ENCODE peak calls at places on chromosomes 16 and 17, in six cellular contexts. B, F, J, V, X and Y are unnamed samples. For H3K4me1, the result is how much of the 10 kb centered on the place peaks cover.

GRCh38 chr17:48993305-48993704 is 3.9 kb upstream of the IGF2BP1 start:
- DNase-seq in V (no peak), J (no peak), X (no peak), B (no peak), F (no peak), Y (no peak)

GRCh38 chr16:89145406-89146161 is 26.0 kb upstream of the CDH15 start:
- DNase-seq in X (no peak), V (no peak), F (no peak), J (no peak), B (no peak), Y (no peak)

GRCh38 chr17:83144421-83145357 is 65.3 kb downstream of the METRNL start:
- DNase-seq in V (no peak), X (no peak), B (no peak), F (peak), J (no peak), Y (no peak)

GRCh38 chr16:70349783-70350182 is 3.1 kb downstream of the DDX19A start:
- DNase-seq in F (no peak), B (no peak), J (no peak), V (no peak), X (no peak), Y (no peak)

GRCh38 chr16:67884-68789 is 4.3 kb downstream of the RHBDF1 start:
- DNase-seq in J (no peak), B (no peak), F (peak), X (no peak), V (no peak), Y (no peak)

GRCh38 chr17:12995896-12996295 is 21.9 kb downstream of the ELAC2 start:
- DNase-seq in J (no peak), B (no peak), F (no peak), V (no peak), X (no peak), Y (no peak)

GRCh38 chr17:49775546-49776260 is 11.8 kb upstream of the FAM117A start:
- DNase-seq in X (peak), V (no peak), B (no peak), J (no peak), F (no peak), Y (no peak)

GRCh38 chr17:33052856-33053255 is 61.2 kb downstream of the SPACA3 start:
- DNase-seq in F (no peak), B (no peak), X (no peak), V (no peak), J (peak), Y (no peak)

GRCh38 chr17:76498886-76499667 is 2.1 kb downstream of the RHBDF2 start:
- DNase-seq in X (no peak), F (no peak), J (peak), B (no peak), V (peak), Y (no peak)

GRCh38 chr16:75379911-75380847 is 53.1 kb downstream of the CFDP1 start:
- DNase-seq in J (no peak), F (no peak), V (peak), X (no peak), B (no peak), Y (no peak)

GRCh38 chr17:77354420-77354720 is 213.6 kb downstream of the SEC14L1 start:
- DNase-seq in V (no peak), B (no peak), J (no peak), F (no peak), X (no peak), Y (no peak)

DNA sequence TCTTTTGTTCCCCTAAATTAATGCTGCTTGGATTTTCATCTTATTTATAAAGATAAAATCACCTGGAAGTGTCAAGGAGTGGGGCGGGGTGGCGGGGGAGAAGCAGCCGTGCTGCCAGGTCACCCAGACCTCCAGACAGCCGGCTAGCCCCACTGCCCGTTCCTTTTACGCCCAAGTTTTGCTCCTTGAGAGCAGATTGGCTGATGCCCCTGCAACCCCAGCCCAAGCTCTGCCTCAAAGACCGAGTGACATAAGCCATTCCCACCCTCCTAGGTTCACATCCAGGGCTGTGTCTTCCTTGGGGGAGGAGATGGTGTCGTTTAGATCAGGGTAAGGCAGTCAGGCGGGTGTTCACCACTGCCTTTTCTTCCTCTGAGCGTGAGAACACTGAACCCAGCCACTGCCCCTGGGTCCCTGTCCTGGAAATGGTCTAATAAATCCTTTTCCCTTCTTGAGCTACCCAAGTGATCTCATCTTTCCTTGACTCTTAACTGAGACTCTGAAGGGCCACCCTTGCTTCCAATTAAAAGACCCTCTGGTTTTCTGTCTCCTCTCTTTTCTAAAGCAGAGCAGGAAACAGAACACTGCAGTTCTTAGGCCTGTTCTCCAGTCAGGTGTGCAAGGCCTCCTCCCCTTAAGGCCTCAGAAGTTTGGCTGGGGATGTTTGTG is 5.7 kb downstream of the PDF start:
- DNase-seq in F (no peak), X (no peak), B (no peak), J (no peak), V (no peak), Y (no peak)
- H3K4me1 ChIP-seq in F (under half), X (under half), B (under half), J (under half), V (under half), Y (under half)

DNA sequence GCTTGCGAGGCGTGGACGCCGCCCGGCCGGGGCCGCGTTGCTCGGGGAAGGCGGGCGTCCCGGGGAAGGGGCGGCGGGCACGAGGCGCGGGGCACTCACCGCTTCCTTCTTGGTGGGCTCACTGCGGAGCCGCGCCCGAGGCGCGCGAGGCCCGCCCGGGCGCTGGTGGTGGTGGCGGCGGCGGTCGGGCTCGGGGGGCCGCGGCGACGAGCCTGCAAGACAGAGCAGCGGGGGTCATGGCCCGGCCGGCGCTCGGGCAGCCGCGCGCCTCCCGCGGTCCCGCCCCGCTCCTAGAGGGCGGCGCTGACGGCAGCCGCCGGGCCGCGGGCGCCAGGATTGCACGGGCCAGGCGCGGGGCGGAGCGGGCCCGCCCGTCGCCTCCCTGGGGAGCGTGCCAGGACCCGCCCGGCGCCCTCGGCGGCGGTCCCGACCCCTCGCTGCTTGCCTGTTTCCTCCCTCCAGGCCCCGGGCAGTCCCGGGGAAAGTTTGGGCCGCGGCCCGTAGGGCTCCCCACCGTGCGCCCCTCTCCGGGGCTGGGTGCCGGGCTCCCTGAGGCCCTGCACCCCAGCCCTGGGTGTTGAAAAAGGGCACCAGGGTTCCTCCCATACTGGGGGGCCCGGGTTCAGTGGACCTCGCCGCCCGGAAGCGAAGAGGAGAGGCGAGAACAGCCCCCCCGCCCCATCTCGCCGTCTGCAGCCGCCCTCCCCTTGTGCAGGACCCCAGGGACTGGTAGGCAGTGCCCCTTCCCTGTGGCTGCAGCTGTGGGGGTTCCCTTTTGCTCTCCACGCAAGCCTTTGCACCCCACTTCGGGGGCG is at the start of gene C16orf74:
- DNase-seq in J (peak), V (no peak), B (no peak), F (peak), X (no peak), Y (no peak)
- TF ChIP-seq EZH2 in J (no peak), V (no peak), B (no peak), F (no peak), X (no peak), Y (no peak)

DNA sequence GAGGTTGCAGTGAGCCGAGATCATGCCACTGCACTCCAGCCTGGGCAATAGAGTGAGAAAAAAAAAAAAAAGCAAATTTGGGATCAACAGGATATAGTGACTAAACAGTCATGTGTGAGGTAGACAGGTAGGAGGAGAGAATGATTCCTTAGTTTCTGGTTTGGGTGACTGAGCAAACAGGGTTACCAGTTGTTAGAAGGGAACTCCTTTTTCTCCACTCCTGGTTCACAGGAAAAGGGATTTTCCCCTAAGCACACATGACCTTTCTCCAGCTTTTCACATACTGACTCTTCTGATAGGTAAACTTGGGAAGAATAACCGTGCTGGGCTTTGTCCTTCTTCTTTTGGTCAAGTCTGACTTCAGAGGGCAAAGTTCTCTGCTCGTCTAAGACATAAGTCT is 17.3 kb upstream of the WSCD1 start:
- DNase-seq in B (no peak), J (peak), F (no peak), X (no peak), V (no peak), Y (no peak)
- H2AFZ ChIP-seq in B (no peak), J (no peak), F (no peak), X (no peak), V (no peak), Y (no peak)

GRCh38 chr17:8893621-8894020 is 26.1 kb upstream of the PIK3R6 start:
- DNase-seq in V (no peak), J (no peak), X (no peak), F (no peak), B (no peak), Y (no peak)
- H3K4me1 ChIP-seq in V (half or more), J (under half), X (under half), F (under half), B (under half), Y (under half)

DNA sequence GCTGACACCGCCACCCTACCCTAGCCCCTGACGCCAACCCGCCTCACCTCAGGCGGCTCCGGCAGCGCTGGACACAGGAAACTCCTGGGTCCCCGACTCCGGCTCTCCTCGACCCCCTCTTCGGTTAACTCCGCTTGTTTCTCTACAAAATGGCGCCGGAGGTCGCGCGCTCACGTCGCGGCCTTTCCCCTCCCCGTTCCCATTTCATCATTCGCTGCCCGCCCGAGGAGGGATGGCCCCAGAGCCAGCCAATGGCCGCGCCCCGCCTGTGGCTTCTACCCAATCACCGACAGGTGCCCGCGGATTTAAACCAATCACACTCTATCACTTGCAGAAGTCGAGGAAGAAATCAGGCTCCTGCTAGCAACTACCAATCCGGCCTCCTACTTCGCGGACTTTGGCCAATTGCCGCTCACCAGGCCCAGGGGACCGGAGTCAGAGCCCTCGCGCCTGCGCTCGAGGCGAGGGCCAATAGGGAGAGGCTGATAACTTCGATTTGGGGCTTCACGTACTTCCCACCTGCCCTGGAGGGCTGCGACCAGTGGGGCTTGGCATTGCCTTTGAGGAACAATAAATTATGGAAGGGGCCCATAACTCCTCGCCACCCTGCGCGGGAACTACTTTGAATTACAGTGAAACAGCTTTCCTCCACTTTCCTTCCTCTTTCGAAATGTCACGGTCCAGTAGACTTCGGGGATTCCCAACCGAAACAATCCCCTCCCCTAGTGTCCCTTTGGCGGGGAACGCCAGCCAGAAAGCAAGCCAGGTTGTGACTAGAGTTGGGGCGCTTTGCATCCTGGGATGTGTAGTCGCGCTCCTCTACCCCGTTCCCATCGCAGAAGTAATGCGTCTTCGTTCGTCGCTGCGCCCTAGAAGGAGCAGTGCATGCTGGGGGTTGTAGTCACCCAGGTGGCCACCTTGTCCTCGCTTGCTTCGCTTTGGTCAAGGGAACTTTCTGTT is at the start of gene CNOT1:
- DNase-seq in F (peak), V (peak), X (peak), B (peak), J (peak), Y (peak)
- TF ChIP-seq EZH2 in F (peak), V (no peak), X (peak), B (no peak), J (peak), Y (no peak)

GRCh38 chr17:17836818-17837379 is at the start of gene SREBF1:
- DNase-seq in V (no peak), B (no peak), X (no peak), J (no peak), F (peak), Y (peak)
- H2AFZ ChIP-seq in V (peak), B (no peak), X (peak), J (peak), F (no peak), Y (no peak)

GRCh38 chr17:78747479-78747878 is 34.6 kb downstream of the CYTH1 start:
- DNase-seq in V (no peak), F (no peak), B (no peak), J (peak), X (no peak), Y (no peak)

GRCh38 chr17:78746949-78747269 is 35.2 kb downstream of the CYTH1 start:
- DNase-seq in J (no peak), B (no peak), X (no peak), V (no peak), F (no peak), Y (no peak)

GRCh38 chr17:78748048-78748729 is 33.9 kb downstream of the CYTH1 start:
- DNase-seq in B (no peak), J (peak), V (no peak), F (no peak), X (no peak), Y (no peak)

GRCh38 chr17:78745407-78746088 is 36.5 kb downstream of the CYTH1 start:
- DNase-seq in B (no peak), J (no peak), X (no peak), V (no peak), F (peak), Y (no peak)

GRCh38 chr17:78746263-78746948 is 35.7 kb downstream of the CYTH1 start:
- DNase-seq in B (no peak), V (no peak), X (no peak), J (no peak), F (no peak), Y (no peak)
- H3K4me1 ChIP-seq in B (under half), V (half or more), X (under half), J (under half), F (under half), Y (under half)

DNA sequence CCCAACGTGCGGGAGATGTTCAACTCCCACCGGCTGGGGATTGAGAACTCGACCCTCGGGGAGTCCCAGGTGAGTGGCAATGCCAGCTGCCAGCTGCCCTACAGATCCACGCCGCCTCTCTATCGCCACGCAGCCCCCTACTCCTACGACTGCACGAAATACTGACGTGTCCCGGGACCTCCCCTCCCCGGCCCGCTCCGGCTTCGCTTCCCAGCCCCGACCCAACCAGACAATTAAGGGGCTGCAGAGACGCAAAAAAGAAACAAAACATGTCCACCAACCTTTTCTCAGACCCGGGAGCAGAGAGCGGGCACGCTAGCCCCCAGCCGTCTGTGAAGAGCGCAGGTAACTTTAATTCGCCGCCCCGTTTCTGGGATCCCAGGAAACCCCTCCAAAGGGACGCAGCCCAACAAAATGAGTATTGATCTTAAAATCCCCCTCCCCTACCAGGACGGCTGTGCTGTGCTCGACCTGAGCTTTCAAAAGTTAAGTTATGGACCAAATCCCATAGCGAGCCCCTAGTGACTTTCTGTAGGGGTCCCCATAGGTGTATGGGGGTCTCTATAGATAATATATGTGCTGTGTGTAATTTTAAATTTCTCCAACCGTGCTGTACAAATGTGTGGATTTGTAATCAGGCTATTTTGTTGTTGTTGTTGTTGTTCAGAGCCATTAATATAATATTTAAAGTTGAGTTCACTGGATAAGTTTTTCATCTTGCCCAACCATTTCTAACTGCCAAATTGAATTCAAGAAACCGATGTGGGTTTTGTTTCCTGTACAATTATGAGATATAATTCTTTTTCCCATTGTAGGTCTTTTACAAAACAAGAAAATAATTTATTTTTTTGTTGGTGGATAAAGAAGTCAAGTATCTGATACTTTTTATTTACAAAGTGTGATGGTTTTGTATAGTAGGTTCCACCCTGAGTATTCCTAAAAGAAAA is 2.3 kb downstream of the FOXC2 start:
- DNase-seq in J (no peak), V (no peak), F (no peak), X (no peak), B (no peak), Y (no peak)
- TF ChIP-seq EZH2 in J (no peak), V (no peak), F (no peak), X (no peak), B (no peak), Y (no peak)

DNA sequence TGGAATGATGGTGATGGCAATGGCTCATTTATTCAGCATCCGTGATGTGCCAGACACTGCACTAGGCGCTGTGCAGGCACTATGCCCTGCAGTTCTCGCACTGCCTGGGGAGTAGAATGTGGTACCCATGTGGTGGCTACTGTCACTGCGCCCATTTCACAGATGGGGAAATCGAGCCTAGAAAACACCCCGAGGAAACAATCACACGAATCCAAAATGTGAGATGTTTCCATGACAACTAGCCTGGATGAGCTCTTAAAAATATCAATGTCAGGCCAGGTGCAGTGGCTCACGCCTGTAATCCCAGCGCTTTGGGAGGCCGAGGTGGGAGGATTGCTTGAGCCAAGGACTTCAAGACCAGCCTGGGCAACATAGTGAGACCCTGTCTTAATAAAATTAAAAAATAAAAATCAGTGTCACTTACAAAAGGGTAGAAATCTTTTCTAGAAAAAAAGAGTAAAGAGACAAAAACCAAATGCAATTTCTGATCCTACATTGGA is 57.9 kb upstream of the TNRC6A start:
- DNase-seq in X (no peak), V (no peak), B (no peak), F (no peak), J (no peak), Y (no peak)
- H2AFZ ChIP-seq in X (peak), V (no peak), B (no peak), F (no peak), J (peak), Y (no peak)